ENCODE peak calls at places on chromosomes 6 and 20, in six cellular contexts. A is cardiac muscle cell; I is SHP77 treated with DMSO at 0.1 percent for 48 hours; K is stimulated activated CD8-positive, alpha-beta memory T cell treated with anti-CD3 and anti-CD28 coated beads, Interleukin-15, amount 100 ng/mL, for 48 hours; N is stimulated activated effector memory CD8-positive, alpha-beta T cell treated with anti-CD3 and anti-CD28 coated beads, Interleukin-12 subunit alpha, Interleukin-12 subunit beta, amount 100 ng/mL, for 72 hours; X is NCI-H345. V is an unnamed sample.

GRCh38 chr20:18496042-18496441 is 983 bp downstream of the RBBP9 start:
- DNase-seq in N (no peak), K (no peak), X (peak), A (peak), I (peak), V (no peak)

GRCh38 chr6:33863084-33863483 is 59.3 kb upstream of the MLN start:
- DNase-seq in I (no peak), X (no peak), N (no peak), K (no peak), A (no peak), V (no peak)

GRCh38 chr6:1686117-1687098 is 76.7 kb downstream of the FOXC1 start:
- DNase-seq in K (no peak), I (peak), N (no peak), X (peak), A (peak), V (no peak)

GRCh38 chr20:227439-228105 is 514 bp downstream of the DEFB129 start:
- DNase-seq in I (no peak), K (no peak), A (no peak), N (no peak), X (no peak), V (no peak)

GRCh38 chr20:10673176-10673830 is 496 bp downstream of the JAG1 start:
- DNase-seq in X (peak), A (peak), I (no peak), K (no peak), N (peak), V (no peak)

GRCh38 chr6:34201455-34202098 is 35.1 kb upstream of the HMGA1 start:
- DNase-seq in A (no peak), I (no peak), N (no peak), K (no peak), X (no peak), V (no peak)

GRCh38 chr6:40978687-40979289 is 60.2 kb downstream of the UNC5CL start:
- DNase-seq in N (no peak), X (no peak), I (no peak), K (no peak), A (no peak), V (no peak)

GRCh38 chr20:51008718-51009117 is 14.2 kb downstream of the KCNG1 start:
- DNase-seq in A (no peak), K (no peak), X (no peak), I (no peak), N (no peak), V (no peak)

GRCh38 chr6:36968266-36968977 is 13.9 kb downstream of the PI16 start:
- DNase-seq in X (peak), N (no peak), A (no peak), K (no peak), I (no peak), V (no peak)

GRCh38 chr6:164665328-164665727 is 644.1 kb downstream of the C6orf118 start:
- DNase-seq in I (no peak), X (no peak), N (no peak), A (no peak), K (no peak), V (no peak)

GRCh38 chr6:1916334-1916985 is 306.7 kb downstream of the FOXC1 start:
- DNase-seq in A (no peak), N (no peak), X (no peak), I (no peak), K (no peak), V (no peak)

GRCh38 chr6:155628315-155628714 is 172.7 kb upstream of the NOX3 start:
- DNase-seq in A (no peak), X (no peak), I (no peak), K (peak), N (peak), V (no peak)

GRCh38 chr6:168047841-168048723 is 30.9 kb downstream of the FRMD1 start:
- DNase-seq in N (no peak), I (no peak), A (no peak), X (no peak), K (no peak), V (no peak)